ENCODE peak calls at places on chromosomes 13 and 19, in nine cellular contexts. One of them, this sample, is unnamed.

GRCh38 chr13:26202365-26202972 is 19.6 kb downstream of the RNF6 start:
- DNase-seq in stimulated activated CD4-positive, alpha-beta T cell treated with anti-CD3 and anti-CD28 coated beads, Interleukin-1b, Interleukin-23, amount 100 ng/mL, for 48 hours: no peak
- DNase-seq in heart left ventricle: no peak
- DNase-seq in stimulated activated CD8-positive, alpha-beta memory T cell treated with anti-CD3 and anti-CD28 coated beads, Interleukin-4, amount 100 ng/mL, for 48 hours: no peak
- DNase-seq in astrocyte of the spinal cord: peak
- DNase-seq in right cardiac atrium: no peak
- DNase-seq in body of pancreas: no peak
- DNase-seq in activated naive CD8-positive, alpha-beta T cell treated with anti-CD3 and anti-CD28 coated beads for 36 hours: no peak
- DNase-seq in omental fat pad: no peak
- DNase-seq in this sample: no peak

GRCh38 chr19:14363203-14364097 is 17.8 kb upstream of the ADGRE5 start:
- DNase-seq in stimulated activated CD8-positive, alpha-beta memory T cell treated with anti-CD3 and anti-CD28 coated beads, Interleukin-4, amount 100 ng/mL, for 48 hours: peak
- DNase-seq in omental fat pad: peak
- DNase-seq in astrocyte of the spinal cord: peak
- DNase-seq in right cardiac atrium: peak
- DNase-seq in heart left ventricle: peak
- DNase-seq in stimulated activated CD4-positive, alpha-beta T cell treated with anti-CD3 and anti-CD28 coated beads, Interleukin-1b, Interleukin-23, amount 100 ng/mL, for 48 hours: peak
- DNase-seq in body of pancreas: peak
- DNase-seq in activated naive CD8-positive, alpha-beta T cell treated with anti-CD3 and anti-CD28 coated beads for 36 hours: peak
- DNase-seq in this sample: no peak

GRCh38 chr13:38180670-38181069 is 169.0 kb upstream of the UFM1 start:
- DNase-seq in heart left ventricle: no peak
- DNase-seq in right cardiac atrium: no peak
- DNase-seq in body of pancreas: no peak
- DNase-seq in stimulated activated CD8-positive, alpha-beta memory T cell treated with anti-CD3 and anti-CD28 coated beads, Interleukin-4, amount 100 ng/mL, for 48 hours: no peak
- DNase-seq in astrocyte of the spinal cord: no peak
- DNase-seq in activated naive CD8-positive, alpha-beta T cell treated with anti-CD3 and anti-CD28 coated beads for 36 hours: no peak
- DNase-seq in omental fat pad: no peak
- DNase-seq in stimulated activated CD4-positive, alpha-beta T cell treated with anti-CD3 and anti-CD28 coated beads, Interleukin-1b, Interleukin-23, amount 100 ng/mL, for 48 hours: no peak
- DNase-seq in this sample: no peak

GRCh38 chr19:39499082-39499642 is 415 bp downstream of the DLL3 start:
- DNase-seq in heart left ventricle: no peak
- DNase-seq in right cardiac atrium: no peak
- DNase-seq in activated naive CD8-positive, alpha-beta T cell treated with anti-CD3 and anti-CD28 coated beads for 36 hours: peak
- DNase-seq in body of pancreas: no peak
- DNase-seq in stimulated activated CD4-positive, alpha-beta T cell treated with anti-CD3 and anti-CD28 coated beads, Interleukin-1b, Interleukin-23, amount 100 ng/mL, for 48 hours: no peak
- DNase-seq in stimulated activated CD8-positive, alpha-beta memory T cell treated with anti-CD3 and anti-CD28 coated beads, Interleukin-4, amount 100 ng/mL, for 48 hours: peak
- DNase-seq in astrocyte of the spinal cord: no peak
- DNase-seq in omental fat pad: no peak
- DNase-seq in this sample: no peak

GRCh38 chr13:38372818-38373217 is 23.2 kb downstream of the UFM1 start:
- DNase-seq in omental fat pad: no peak
- DNase-seq in heart left ventricle: no peak
- DNase-seq in right cardiac atrium: no peak
- DNase-seq in stimulated activated CD4-positive, alpha-beta T cell treated with anti-CD3 and anti-CD28 coated beads, Interleukin-1b, Interleukin-23, amount 100 ng/mL, for 48 hours: no peak
- DNase-seq in body of pancreas: no peak
- DNase-seq in activated naive CD8-positive, alpha-beta T cell treated with anti-CD3 and anti-CD28 coated beads for 36 hours: no peak
- DNase-seq in astrocyte of the spinal cord: no peak
- DNase-seq in stimulated activated CD8-positive, alpha-beta memory T cell treated with anti-CD3 and anti-CD28 coated beads, Interleukin-4, amount 100 ng/mL, for 48 hours: no peak
- DNase-seq in this sample: peak

GRCh38 chr19:35347930-35348298 is 212 bp downstream of the FFAR1 start:
- DNase-seq in stimulated activated CD8-positive, alpha-beta memory T cell treated with anti-CD3 and anti-CD28 coated beads, Interleukin-4, amount 100 ng/mL, for 48 hours: no peak
- DNase-seq in stimulated activated CD4-positive, alpha-beta T cell treated with anti-CD3 and anti-CD28 coated beads, Interleukin-1b, Interleukin-23, amount 100 ng/mL, for 48 hours: no peak
- DNase-seq in body of pancreas: no peak
- DNase-seq in right cardiac atrium: no peak
- DNase-seq in heart left ventricle: peak
- DNase-seq in activated naive CD8-positive, alpha-beta T cell treated with anti-CD3 and anti-CD28 coated beads for 36 hours: no peak
- DNase-seq in astrocyte of the spinal cord: no peak
- DNase-seq in omental fat pad: peak
- DNase-seq in this sample: no peak

GRCh38 chr19:51530616-51531015 is 854 bp downstream of the SIGLEC6 start:
- DNase-seq in astrocyte of the spinal cord: no peak
- DNase-seq in right cardiac atrium: no peak
- DNase-seq in activated naive CD8-positive, alpha-beta T cell treated with anti-CD3 and anti-CD28 coated beads for 36 hours: no peak
- DNase-seq in stimulated activated CD8-positive, alpha-beta memory T cell treated with anti-CD3 and anti-CD28 coated beads, Interleukin-4, amount 100 ng/mL, for 48 hours: no peak
- DNase-seq in heart left ventricle: no peak
- DNase-seq in body of pancreas: no peak
- DNase-seq in omental fat pad: no peak
- DNase-seq in stimulated activated CD4-positive, alpha-beta T cell treated with anti-CD3 and anti-CD28 coated beads, Interleukin-1b, Interleukin-23, amount 100 ng/mL, for 48 hours: no peak
- DNase-seq in this sample: no peak

GRCh38 chr13:19634129-19634740 is 776 bp downstream of the MPHOSPH8 start:
- DNase-seq in stimulated activated CD8-positive, alpha-beta memory T cell treated with anti-CD3 and anti-CD28 coated beads, Interleukin-4, amount 100 ng/mL, for 48 hours: no peak
- DNase-seq in right cardiac atrium: peak
- DNase-seq in stimulated activated CD4-positive, alpha-beta T cell treated with anti-CD3 and anti-CD28 coated beads, Interleukin-1b, Interleukin-23, amount 100 ng/mL, for 48 hours: no peak
- DNase-seq in heart left ventricle: no peak
- DNase-seq in body of pancreas: peak
- DNase-seq in omental fat pad: no peak
- DNase-seq in astrocyte of the spinal cord: peak
- DNase-seq in activated naive CD8-positive, alpha-beta T cell treated with anti-CD3 and anti-CD28 coated beads for 36 hours: no peak
- DNase-seq in this sample: peak

GRCh38 chr13:32585625-32586021 is 629 bp upstream of the PDS5B start:
- DNase-seq in stimulated activated CD8-positive, alpha-beta memory T cell treated with anti-CD3 and anti-CD28 coated beads, Interleukin-4, amount 100 ng/mL, for 48 hours: peak
- DNase-seq in astrocyte of the spinal cord: no peak
- DNase-seq in omental fat pad: no peak
- DNase-seq in body of pancreas: peak
- DNase-seq in activated naive CD8-positive, alpha-beta T cell treated with anti-CD3 and anti-CD28 coated beads for 36 hours: no peak
- DNase-seq in heart left ventricle: no peak
- DNase-seq in stimulated activated CD4-positive, alpha-beta T cell treated with anti-CD3 and anti-CD28 coated beads, Interleukin-1b, Interleukin-23, amount 100 ng/mL, for 48 hours: no peak
- DNase-seq in right cardiac atrium: peak
- DNase-seq in this sample: no peak

GRCh38 chr13:35512271-35512920 is 35.9 kb upstream of the MAB21L1 start:
- DNase-seq in heart left ventricle: no peak
- DNase-seq in activated naive CD8-positive, alpha-beta T cell treated with anti-CD3 and anti-CD28 coated beads for 36 hours: no peak
- DNase-seq in body of pancreas: peak
- DNase-seq in right cardiac atrium: no peak
- DNase-seq in stimulated activated CD4-positive, alpha-beta T cell treated with anti-CD3 and anti-CD28 coated beads, Interleukin-1b, Interleukin-23, amount 100 ng/mL, for 48 hours: no peak
- DNase-seq in omental fat pad: no peak
- DNase-seq in astrocyte of the spinal cord: peak
- DNase-seq in stimulated activated CD8-positive, alpha-beta memory T cell treated with anti-CD3 and anti-CD28 coated beads, Interleukin-4, amount 100 ng/mL, for 48 hours: no peak
- DNase-seq in this sample: no peak

GRCh38 chr13:42970824-42971669 is 21.0 kb downstream of the EPSTI1 start:
- DNase-seq in stimulated activated CD8-positive, alpha-beta memory T cell treated with anti-CD3 and anti-CD28 coated beads, Interleukin-4, amount 100 ng/mL, for 48 hours: peak
- DNase-seq in astrocyte of the spinal cord: peak
- DNase-seq in body of pancreas: peak
- DNase-seq in activated naive CD8-positive, alpha-beta T cell treated with anti-CD3 and anti-CD28 coated beads for 36 hours: peak
- DNase-seq in omental fat pad: no peak
- DNase-seq in right cardiac atrium: no peak
- DNase-seq in heart left ventricle: no peak
- DNase-seq in stimulated activated CD4-positive, alpha-beta T cell treated with anti-CD3 and anti-CD28 coated beads, Interleukin-1b, Interleukin-23, amount 100 ng/mL, for 48 hours: peak
- DNase-seq in this sample: no peak

GRCh38 chr19:44212865-44213346 is 574 bp downstream of the ZNF227 start:
- DNase-seq in astrocyte of the spinal cord: peak
- DNase-seq in heart left ventricle: no peak
- DNase-seq in stimulated activated CD4-positive, alpha-beta T cell treated with anti-CD3 and anti-CD28 coated beads, Interleukin-1b, Interleukin-23, amount 100 ng/mL, for 48 hours: no peak
- DNase-seq in right cardiac atrium: no peak
- DNase-seq in omental fat pad: no peak
- DNase-seq in body of pancreas: no peak
- DNase-seq in stimulated activated CD8-positive, alpha-beta memory T cell treated with anti-CD3 and anti-CD28 coated beads, Interleukin-4, amount 100 ng/mL, for 48 hours: peak
- DNase-seq in activated naive CD8-positive, alpha-beta T cell treated with anti-CD3 and anti-CD28 coated beads for 36 hours: no peak
- DNase-seq in this sample: no peak

GRCh38 chr13:103952183-103952582 is 886.0 kb upstream of the SLC10A2 start:
- DNase-seq in omental fat pad: no peak
- DNase-seq in heart left ventricle: no peak
- DNase-seq in body of pancreas: no peak
- DNase-seq in stimulated activated CD8-positive, alpha-beta memory T cell treated with anti-CD3 and anti-CD28 coated beads, Interleukin-4, amount 100 ng/mL, for 48 hours: no peak
- DNase-seq in stimulated activated CD4-positive, alpha-beta T cell treated with anti-CD3 and anti-CD28 coated beads, Interleukin-1b, Interleukin-23, amount 100 ng/mL, for 48 hours: no peak
- DNase-seq in activated naive CD8-positive, alpha-beta T cell treated with anti-CD3 and anti-CD28 coated beads for 36 hours: no peak
- DNase-seq in astrocyte of the spinal cord: no peak
- DNase-seq in right cardiac atrium: no peak
- DNase-seq in this sample: no peak

GRCh38 chr13:43293986-43294880 is 270.8 kb downstream of the DNAJC15 start:
- DNase-seq in astrocyte of the spinal cord: no peak
- DNase-seq in omental fat pad: no peak
- DNase-seq in right cardiac atrium: no peak
- DNase-seq in body of pancreas: no peak
- DNase-seq in heart left ventricle: no peak
- DNase-seq in activated naive CD8-positive, alpha-beta T cell treated with anti-CD3 and anti-CD28 coated beads for 36 hours: no peak
- DNase-seq in stimulated activated CD8-positive, alpha-beta memory T cell treated with anti-CD3 and anti-CD28 coated beads, Interleukin-4, amount 100 ng/mL, for 48 hours: no peak
- DNase-seq in stimulated activated CD4-positive, alpha-beta T cell treated with anti-CD3 and anti-CD28 coated beads, Interleukin-1b, Interleukin-23, amount 100 ng/mL, for 48 hours: no peak
- DNase-seq in this sample: no peak

GRCh38 chr13:104678161-104678560 is 1611.9 kb upstream of the SLC10A2 start:
- DNase-seq in body of pancreas: no peak
- DNase-seq in omental fat pad: no peak
- DNase-seq in activated naive CD8-positive, alpha-beta T cell treated with anti-CD3 and anti-CD28 coated beads for 36 hours: no peak
- DNase-seq in stimulated activated CD4-positive, alpha-beta T cell treated with anti-CD3 and anti-CD28 coated beads, Interleukin-1b, Interleukin-23, amount 100 ng/mL, for 48 hours: no peak
- DNase-seq in heart left ventricle: no peak
- DNase-seq in right cardiac atrium: no peak
- DNase-seq in astrocyte of the spinal cord: no peak
- DNase-seq in stimulated activated CD8-positive, alpha-beta memory T cell treated with anti-CD3 and anti-CD28 coated beads, Interleukin-4, amount 100 ng/mL, for 48 hours: no peak
- DNase-seq in this sample: no peak

GRCh38 chr19:44677019-44677809 is 5.9 kb downstream of the CEACAM19 start:
- DNase-seq in astrocyte of the spinal cord: peak
- DNase-seq in stimulated activated CD8-positive, alpha-beta memory T cell treated with anti-CD3 and anti-CD28 coated beads, Interleukin-4, amount 100 ng/mL, for 48 hours: no peak
- DNase-seq in heart left ventricle: peak
- DNase-seq in omental fat pad: no peak
- DNase-seq in body of pancreas: no peak
- DNase-seq in stimulated activated CD4-positive, alpha-beta T cell treated with anti-CD3 and anti-CD28 coated beads, Interleukin-1b, Interleukin-23, amount 100 ng/mL, for 48 hours: no peak
- DNase-seq in right cardiac atrium: no peak
- DNase-seq in activated naive CD8-positive, alpha-beta T cell treated with anti-CD3 and anti-CD28 coated beads for 36 hours: no peak
- DNase-seq in this sample: no peak

GRCh38 chr19:55114566-55115145 is 2.8 kb downstream of the PPP1R12C start:
- DNase-seq in body of pancreas: no peak
- DNase-seq in stimulated activated CD4-positive, alpha-beta T cell treated with anti-CD3 and anti-CD28 coated beads, Interleukin-1b, Interleukin-23, amount 100 ng/mL, for 48 hours: no peak
- DNase-seq in stimulated activated CD8-positive, alpha-beta memory T cell treated with anti-CD3 and anti-CD28 coated beads, Interleukin-4, amount 100 ng/mL, for 48 hours: no peak
- DNase-seq in activated naive CD8-positive, alpha-beta T cell treated with anti-CD3 and anti-CD28 coated beads for 36 hours: no peak
- DNase-seq in heart left ventricle: no peak
- DNase-seq in right cardiac atrium: no peak
- DNase-seq in omental fat pad: no peak
- DNase-seq in astrocyte of the spinal cord: no peak
- DNase-seq in this sample: no peak

GRCh38 chr13:48749699-48750473 is 96.2 kb downstream of the CYSLTR2 start:
- DNase-seq in heart left ventricle: peak
- DNase-seq in body of pancreas: peak
- DNase-seq in astrocyte of the spinal cord: peak
- DNase-seq in omental fat pad: peak
- DNase-seq in stimulated activated CD8-positive, alpha-beta memory T cell treated with anti-CD3 and anti-CD28 coated beads, Interleukin-4, amount 100 ng/mL, for 48 hours: peak
- DNase-seq in activated naive CD8-positive, alpha-beta T cell treated with anti-CD3 and anti-CD28 coated beads for 36 hours: peak
- DNase-seq in stimulated activated CD4-positive, alpha-beta T cell treated with anti-CD3 and anti-CD28 coated beads, Interleukin-1b, Interleukin-23, amount 100 ng/mL, for 48 hours: peak
- DNase-seq in right cardiac atrium: peak
- DNase-seq in this sample: no peak

GRCh38 chr19:38683393-38684077 is 36.1 kb downstream of the ACTN4 start:
- DNase-seq in right cardiac atrium: peak
- DNase-seq in activated naive CD8-positive, alpha-beta T cell treated with anti-CD3 and anti-CD28 coated beads for 36 hours: peak
- DNase-seq in body of pancreas: peak
- DNase-seq in stimulated activated CD4-positive, alpha-beta T cell treated with anti-CD3 and anti-CD28 coated beads, Interleukin-1b, Interleukin-23, amount 100 ng/mL, for 48 hours: peak
- DNase-seq in omental fat pad: peak
- DNase-seq in stimulated activated CD8-positive, alpha-beta memory T cell treated with anti-CD3 and anti-CD28 coated beads, Interleukin-4, amount 100 ng/mL, for 48 hours: peak
- DNase-seq in astrocyte of the spinal cord: peak
- DNase-seq in heart left ventricle: no peak
- DNase-seq in this sample: peak

GRCh38 chr13:27406178-27406939 is 18.1 kb upstream of the GTF3A start:
- DNase-seq in body of pancreas: peak
- DNase-seq in astrocyte of the spinal cord: peak
- DNase-seq in omental fat pad: no peak
- DNase-seq in activated naive CD8-positive, alpha-beta T cell treated with anti-CD3 and anti-CD28 coated beads for 36 hours: no peak
- DNase-seq in stimulated activated CD8-positive, alpha-beta memory T cell treated with anti-CD3 and anti-CD28 coated beads, Interleukin-4, amount 100 ng/mL, for 48 hours: peak
- DNase-seq in stimulated activated CD4-positive, alpha-beta T cell treated with anti-CD3 and anti-CD28 coated beads, Interleukin-1b, Interleukin-23, amount 100 ng/mL, for 48 hours: peak
- DNase-seq in right cardiac atrium: no peak
- DNase-seq in heart left ventricle: no peak
- DNase-seq in this sample: no peak

GRCh38 chr13:108463365-108463764 is 166.0 kb upstream of the MYO16 start:
- DNase-seq in stimulated activated CD8-positive, alpha-beta memory T cell treated with anti-CD3 and anti-CD28 coated beads, Interleukin-4, amount 100 ng/mL, for 48 hours: no peak
- DNase-seq in heart left ventricle: no peak
- DNase-seq in activated naive CD8-positive, alpha-beta T cell treated with anti-CD3 and anti-CD28 coated beads for 36 hours: no peak
- DNase-seq in astrocyte of the spinal cord: peak
- DNase-seq in omental fat pad: no peak
- DNase-seq in stimulated activated CD4-positive, alpha-beta T cell treated with anti-CD3 and anti-CD28 coated beads, Interleukin-1b, Interleukin-23, amount 100 ng/mL, for 48 hours: no peak
- DNase-seq in body of pancreas: no peak
- DNase-seq in right cardiac atrium: no peak
- DNase-seq in this sample: no peak

GRCh38 chr19:40400521-40400920 is 10.5 kb upstream of the HIPK4 start:
- DNase-seq in heart left ventricle: no peak
- DNase-seq in right cardiac atrium: peak
- DNase-seq in stimulated activated CD4-positive, alpha-beta T cell treated with anti-CD3 and anti-CD28 coated beads, Interleukin-1b, Interleukin-23, amount 100 ng/mL, for 48 hours: no peak
- DNase-seq in omental fat pad: no peak
- DNase-seq in body of pancreas: no peak
- DNase-seq in activated naive CD8-positive, alpha-beta T cell treated with anti-CD3 and anti-CD28 coated beads for 36 hours: no peak
- DNase-seq in stimulated activated CD8-positive, alpha-beta memory T cell treated with anti-CD3 and anti-CD28 coated beads, Interleukin-4, amount 100 ng/mL, for 48 hours: no peak
- DNase-seq in astrocyte of the spinal cord: no peak
- DNase-seq in this sample: no peak

GRCh38 chr19:2385053-2385721 is 25.1 kb downstream of the TMPRSS9 start:
- DNase-seq in omental fat pad: no peak
- DNase-seq in stimulated activated CD8-positive, alpha-beta memory T cell treated with anti-CD3 and anti-CD28 coated beads, Interleukin-4, amount 100 ng/mL, for 48 hours: no peak
- DNase-seq in body of pancreas: peak
- DNase-seq in right cardiac atrium: no peak
- DNase-seq in activated naive CD8-positive, alpha-beta T cell treated with anti-CD3 and anti-CD28 coated beads for 36 hours: no peak
- DNase-seq in heart left ventricle: no peak
- DNase-seq in stimulated activated CD4-positive, alpha-beta T cell treated with anti-CD3 and anti-CD28 coated beads, Interleukin-1b, Interleukin-23, amount 100 ng/mL, for 48 hours: no peak
- DNase-seq in astrocyte of the spinal cord: peak
- DNase-seq in this sample: peak

GRCh38 chr19:40806385-40807146 is 7.6 kb downstream of the EGLN2 start:
- DNase-seq in body of pancreas: peak
- DNase-seq in stimulated activated CD4-positive, alpha-beta T cell treated with anti-CD3 and anti-CD28 coated beads, Interleukin-1b, Interleukin-23, amount 100 ng/mL, for 48 hours: peak
- DNase-seq in stimulated activated CD8-positive, alpha-beta memory T cell treated with anti-CD3 and anti-CD28 coated beads, Interleukin-4, amount 100 ng/mL, for 48 hours: peak
- DNase-seq in right cardiac atrium: peak
- DNase-seq in activated naive CD8-positive, alpha-beta T cell treated with anti-CD3 and anti-CD28 coated beads for 36 hours: peak
- DNase-seq in omental fat pad: peak
- DNase-seq in astrocyte of the spinal cord: peak
- DNase-seq in heart left ventricle: peak
- DNase-seq in this sample: peak

GRCh38 chr19:47765522-47766358 is 12.8 kb upstream of the SELENOW start:
- DNase-seq in stimulated activated CD4-positive, alpha-beta T cell treated with anti-CD3 and anti-CD28 coated beads, Interleukin-1b, Interleukin-23, amount 100 ng/mL, for 48 hours: no peak
- DNase-seq in activated naive CD8-positive, alpha-beta T cell treated with anti-CD3 and anti-CD28 coated beads for 36 hours: peak
- DNase-seq in body of pancreas: peak
- DNase-seq in heart left ventricle: peak
- DNase-seq in right cardiac atrium: peak
- DNase-seq in stimulated activated CD8-positive, alpha-beta memory T cell treated with anti-CD3 and anti-CD28 coated beads, Interleukin-4, amount 100 ng/mL, for 48 hours: peak
- DNase-seq in omental fat pad: no peak
- DNase-seq in astrocyte of the spinal cord: no peak
- DNase-seq in this sample: peak

GRCh38 chr13:39016789-39017188 is 21.1 kb downstream of the PROSER1 start:
- DNase-seq in body of pancreas: peak
- DNase-seq in right cardiac atrium: no peak
- DNase-seq in stimulated activated CD8-positive, alpha-beta memory T cell treated with anti-CD3 and anti-CD28 coated beads, Interleukin-4, amount 100 ng/mL, for 48 hours: no peak
- DNase-seq in stimulated activated CD4-positive, alpha-beta T cell treated with anti-CD3 and anti-CD28 coated beads, Interleukin-1b, Interleukin-23, amount 100 ng/mL, for 48 hours: peak
- DNase-seq in astrocyte of the spinal cord: peak
- DNase-seq in omental fat pad: no peak
- DNase-seq in activated naive CD8-positive, alpha-beta T cell treated with anti-CD3 and anti-CD28 coated beads for 36 hours: no peak
- DNase-seq in heart left ventricle: no peak
- DNase-seq in this sample: no peak

GRCh38 chr13:44904982-44905381 is 84.3 kb downstream of the NUFIP1 start:
- DNase-seq in body of pancreas: peak
- DNase-seq in right cardiac atrium: peak
- DNase-seq in astrocyte of the spinal cord: peak
- DNase-seq in stimulated activated CD4-positive, alpha-beta T cell treated with anti-CD3 and anti-CD28 coated beads, Interleukin-1b, Interleukin-23, amount 100 ng/mL, for 48 hours: no peak
- DNase-seq in activated naive CD8-positive, alpha-beta T cell treated with anti-CD3 and anti-CD28 coated beads for 36 hours: no peak
- DNase-seq in omental fat pad: no peak
- DNase-seq in stimulated activated CD8-positive, alpha-beta memory T cell treated with anti-CD3 and anti-CD28 coated beads, Interleukin-4, amount 100 ng/mL, for 48 hours: no peak
- DNase-seq in heart left ventricle: no peak
- DNase-seq in this sample: no peak

GRCh38 chr13:52925775-52926285 is 77.4 kb upstream of the PCDH8 start:
- DNase-seq in right cardiac atrium: peak
- DNase-seq in astrocyte of the spinal cord: no peak
- DNase-seq in omental fat pad: no peak
- DNase-seq in stimulated activated CD4-positive, alpha-beta T cell treated with anti-CD3 and anti-CD28 coated beads, Interleukin-1b, Interleukin-23, amount 100 ng/mL, for 48 hours: no peak
- DNase-seq in heart left ventricle: no peak
- DNase-seq in body of pancreas: no peak
- DNase-seq in activated naive CD8-positive, alpha-beta T cell treated with anti-CD3 and anti-CD28 coated beads for 36 hours: no peak
- DNase-seq in stimulated activated CD8-positive, alpha-beta memory T cell treated with anti-CD3 and anti-CD28 coated beads, Interleukin-4, amount 100 ng/mL, for 48 hours: no peak
- DNase-seq in this sample: no peak

GRCh38 chr19:48477067-48477685 is 8.0 kb downstream of the CYTH2 start:
- DNase-seq in stimulated activated CD4-positive, alpha-beta T cell treated with anti-CD3 and anti-CD28 coated beads, Interleukin-1b, Interleukin-23, amount 100 ng/mL, for 48 hours: no peak
- DNase-seq in right cardiac atrium: peak
- DNase-seq in body of pancreas: no peak
- DNase-seq in heart left ventricle: peak
- DNase-seq in activated naive CD8-positive, alpha-beta T cell treated with anti-CD3 and anti-CD28 coated beads for 36 hours: no peak
- DNase-seq in astrocyte of the spinal cord: no peak
- DNase-seq in omental fat pad: no peak
- DNase-seq in stimulated activated CD8-positive, alpha-beta memory T cell treated with anti-CD3 and anti-CD28 coated beads, Interleukin-4, amount 100 ng/mL, for 48 hours: no peak
- DNase-seq in this sample: no peak

GRCh38 chr13:44790289-44790688 is 199.0 kb downstream of the NUFIP1 start:
- DNase-seq in activated naive CD8-positive, alpha-beta T cell treated with anti-CD3 and anti-CD28 coated beads for 36 hours: no peak
- DNase-seq in astrocyte of the spinal cord: no peak
- DNase-seq in stimulated activated CD4-positive, alpha-beta T cell treated with anti-CD3 and anti-CD28 coated beads, Interleukin-1b, Interleukin-23, amount 100 ng/mL, for 48 hours: no peak
- DNase-seq in body of pancreas: no peak
- DNase-seq in stimulated activated CD8-positive, alpha-beta memory T cell treated with anti-CD3 and anti-CD28 coated beads, Interleukin-4, amount 100 ng/mL, for 48 hours: no peak
- DNase-seq in right cardiac atrium: peak
- DNase-seq in heart left ventricle: no peak
- DNase-seq in omental fat pad: no peak
- DNase-seq in this sample: no peak

GRCh38 chr13:75073791-75074190 is 408.2 kb downstream of the TBC1D4 start:
- DNase-seq in activated naive CD8-positive, alpha-beta T cell treated with anti-CD3 and anti-CD28 coated beads for 36 hours: no peak
- DNase-seq in omental fat pad: no peak
- DNase-seq in right cardiac atrium: no peak
- DNase-seq in stimulated activated CD8-positive, alpha-beta memory T cell treated with anti-CD3 and anti-CD28 coated beads, Interleukin-4, amount 100 ng/mL, for 48 hours: no peak
- DNase-seq in astrocyte of the spinal cord: no peak
- DNase-seq in stimulated activated CD4-positive, alpha-beta T cell treated with anti-CD3 and anti-CD28 coated beads, Interleukin-1b, Interleukin-23, amount 100 ng/mL, for 48 hours: no peak
- DNase-seq in heart left ventricle: no peak
- DNase-seq in body of pancreas: no peak
- DNase-seq in this sample: no peak

This sample was measured in breast epithelium.